ENCODE peak calls at places on chromosomes 16 and 17, in six cellular contexts. One of them, this sample, is unnamed.

GRCh38 chr17:40516581-40517285 is 15.3 kb upstream of the TNS4 start:
- DNase-seq in H9: no peak
- DNase-seq in mesenchymal stem cell: peak; percentile 36
- DNase-seq in mesendoderm: peak; percentile 97
- DNase-seq in H1: no peak
- DNase-seq in IMR-90: no peak
- DNase-seq in this sample: no peak

GRCh38 chr16:76583466-76583865 is 306.3 kb downstream of the CNTNAP4 start:
- DNase-seq in H1: no peak
- DNase-seq in H9: no peak
- DNase-seq in IMR-90: no peak
- DNase-seq in mesenchymal stem cell: no peak
- DNase-seq in mesendoderm: no peak
- DNase-seq in this sample: no peak

GRCh38 chr17:42680331-42680808 is 1.3 kb downstream of the CCR10 start:
- DNase-seq in H1: no peak
- DNase-seq in mesendoderm: peak; percentile 37
- DNase-seq in IMR-90: peak; percentile 29
- DNase-seq in mesenchymal stem cell: no peak
- DNase-seq in H9: peak; percentile 75
- DNase-seq in this sample: no peak

GRCh38 chr16:85437161-85438052 is 175.7 kb upstream of the GSE1 start:
- DNase-seq in mesendoderm: peak; percentile 61
- DNase-seq in IMR-90: no peak
- DNase-seq in H1: no peak
- DNase-seq in H9: peak; percentile 74
- DNase-seq in mesenchymal stem cell: no peak
- DNase-seq in this sample: no peak

GRCh38 chr17:81928497-81929252 is 1.1 kb upstream of the MAFG start:
- DNase-seq in IMR-90: no peak
- DNase-seq in H1: no peak
- DNase-seq in mesendoderm: peak; percentile 27
- DNase-seq in H9: no peak
- DNase-seq in mesenchymal stem cell: peak; percentile 18
- DNase-seq in this sample: no peak

GRCh38 chr17:1294157-1294717 is 14.8 kb downstream of the TRARG1 start:
- DNase-seq in mesenchymal stem cell: no peak
- DNase-seq in mesendoderm: no peak
- DNase-seq in H9: no peak
- DNase-seq in H1: no peak
- DNase-seq in IMR-90: no peak
- DNase-seq in this sample: no peak

GRCh38 chr16:84479716-84480450 is 24.6 kb downstream of the MEAK7 start:
- DNase-seq in H9: no peak
- DNase-seq in H1: no peak
- DNase-seq in IMR-90: no peak
- DNase-seq in mesendoderm: no peak
- DNase-seq in mesenchymal stem cell: no peak
- DNase-seq in this sample: no peak

GRCh38 chr17:64200080-64201042 is 62.7 kb downstream of the TEX2 start:
- DNase-seq in mesendoderm: peak; percentile 15
- DNase-seq in IMR-90: peak; percentile 67
- DNase-seq in H1: no peak
- DNase-seq in H9: no peak
- DNase-seq in mesenchymal stem cell: no peak
- DNase-seq in this sample: no peak

GRCh38 chr17:28675980-28676379 is 14.0 kb downstream of the SUPT6H start:
- DNase-seq in mesendoderm: peak; percentile 48
- DNase-seq in IMR-90: no peak
- DNase-seq in mesenchymal stem cell: no peak
- DNase-seq in H9: no peak
- DNase-seq in H1: no peak
- DNase-seq in this sample: no peak

GRCh38 chr16:81261049-81261648 is 22.7 kb downstream of the BCO1 start:
- DNase-seq in mesenchymal stem cell: no peak
- DNase-seq in mesendoderm: peak; percentile 45
- DNase-seq in H1: no peak
- DNase-seq in H9: peak; percentile 45
- DNase-seq in IMR-90: no peak
- DNase-seq in this sample: no peak

GRCh38 chr17:5561736-5562135 is 22.6 kb downstream of the NLRP1 start:
- DNase-seq in mesenchymal stem cell: no peak
- DNase-seq in H1: no peak
- DNase-seq in mesendoderm: no peak
- DNase-seq in IMR-90: no peak
- DNase-seq in H9: peak; percentile 65
- DNase-seq in this sample: no peak

GRCh38 chr16:66903544-66904427 is 14.9 kb downstream of the CDH16 start:
- DNase-seq in H1: no peak
- DNase-seq in mesendoderm: no peak
- DNase-seq in mesenchymal stem cell: no peak
- DNase-seq in IMR-90: no peak
- DNase-seq in H9: no peak
- DNase-seq in this sample: no peak

GRCh38 chr17:77496401-77496801 is 355.6 kb downstream of the SEC14L1 start:
- DNase-seq in mesendoderm: no peak
- DNase-seq in H9: no peak
- DNase-seq in mesenchymal stem cell: no peak
- DNase-seq in H1: no peak
- DNase-seq in IMR-90: no peak
- DNase-seq in this sample: no peak

GRCh38 chr17:20156196-20157077 is 147.3 kb downstream of the SPECC1 start:
- DNase-seq in mesenchymal stem cell: peak; percentile 60
- DNase-seq in mesendoderm: peak; percentile 92
- DNase-seq in H1: no peak
- DNase-seq in IMR-90: peak; percentile 25
- DNase-seq in H9: no peak
- DNase-seq in this sample: peak; percentile 29

GRCh38 chr17:37054894-37055293 is 106.1 kb downstream of the AATF start:
- DNase-seq in H1: no peak
- DNase-seq in mesendoderm: no peak
- DNase-seq in H9: no peak
- DNase-seq in IMR-90: no peak
- DNase-seq in mesenchymal stem cell: no peak
- DNase-seq in this sample: no peak

GRCh38 chr17:37844158-37844976 is 79.8 kb upstream of the TBC1D3K start:
- DNase-seq in mesenchymal stem cell: peak; percentile 67
- DNase-seq in H1: peak; percentile 29
- DNase-seq in mesendoderm: peak; percentile 72
- DNase-seq in IMR-90: peak; percentile 58
- DNase-seq in H9: peak; percentile 89
- DNase-seq in this sample: peak; percentile 47

GRCh38 chr17:44155488-44155887 is 13.8 kb downstream of the HROB start:
- DNase-seq in mesendoderm: no peak
- DNase-seq in mesenchymal stem cell: no peak
- DNase-seq in H9: no peak
- DNase-seq in IMR-90: no peak
- DNase-seq in H1: no peak
- DNase-seq in this sample: no peak

GRCh38 chr17:80908206-80908605 is 83.4 kb upstream of the CHMP6 start:
- DNase-seq in mesendoderm: no peak
- DNase-seq in H1: no peak
- DNase-seq in IMR-90: no peak
- DNase-seq in mesenchymal stem cell: no peak
- DNase-seq in H9: no peak
- DNase-seq in this sample: no peak

GRCh38 chr17:43740541-43740940 is 18.1 kb downstream of the SOST start:
- DNase-seq in mesenchymal stem cell: no peak
- DNase-seq in IMR-90: peak; percentile 59
- DNase-seq in mesendoderm: no peak
- DNase-seq in H1: no peak
- DNase-seq in H9: no peak
- DNase-seq in this sample: no peak

GRCh38 chr16:81633147-81633619 is 145.9 kb upstream of the PLCG2 start:
- DNase-seq in mesendoderm: peak; percentile 69
- DNase-seq in H1: no peak
- DNase-seq in mesenchymal stem cell: no peak
- DNase-seq in IMR-90: no peak
- DNase-seq in H9: peak; percentile 76
- DNase-seq in this sample: no peak

GRCh38 chr17:43559161-43559816 is 13.1 kb upstream of the ETV4 start:
- DNase-seq in H9: no peak
- DNase-seq in mesenchymal stem cell: no peak
- DNase-seq in IMR-90: no peak
- DNase-seq in H1: no peak
- DNase-seq in mesendoderm: no peak
- DNase-seq in this sample: no peak

GRCh38 chr16:89295071-89295900 is 77.8 kb downstream of the ZNF778 start:
- DNase-seq in H9: no peak
- DNase-seq in mesenchymal stem cell: no peak
- DNase-seq in mesendoderm: no peak
- DNase-seq in IMR-90: no peak
- DNase-seq in H1: no peak
- DNase-seq in this sample: no peak

GRCh38 chr16:85178006-85178591 is 65.8 kb upstream of the CIBAR2 start:
- DNase-seq in H9: no peak
- DNase-seq in IMR-90: no peak
- DNase-seq in mesendoderm: no peak
- DNase-seq in mesenchymal stem cell: no peak
- DNase-seq in H1: no peak
- DNase-seq in this sample: no peak

GRCh38 chr17:59853168-59853918 is 39.4 kb downstream of the TUBD1 start:
- DNase-seq in H1: no peak
- DNase-seq in mesendoderm: peak; percentile 72
- DNase-seq in mesenchymal stem cell: peak; percentile 97
- DNase-seq in H9: peak; percentile 90
- DNase-seq in IMR-90: peak; percentile 100
- DNase-seq in this sample: no peak

GRCh38 chr16:50802000-50802399 is 60.1 kb downstream of the CYLD start:
- DNase-seq in mesendoderm: no peak
- DNase-seq in H9: no peak
- DNase-seq in mesenchymal stem cell: no peak
- DNase-seq in H1: no peak
- DNase-seq in IMR-90: peak; percentile 81
- DNase-seq in this sample: no peak

GRCh38 chr17:39573447-39574298 is 34.0 kb downstream of the NEUROD2 start:
- DNase-seq in IMR-90: peak; percentile 58
- DNase-seq in H9: peak; percentile 83
- DNase-seq in mesenchymal stem cell: peak; percentile 85
- DNase-seq in mesendoderm: peak; percentile 73
- DNase-seq in H1: no peak
- DNase-seq in this sample: no peak

GRCh38 chr17:7515912-7516610 is 31.9 kb downstream of the POLR2A start:
- DNase-seq in mesendoderm: no peak
- DNase-seq in mesenchymal stem cell: no peak
- DNase-seq in H1: no peak
- DNase-seq in IMR-90: no peak
- DNase-seq in H9: no peak
- DNase-seq in this sample: no peak

GRCh38 chr16:28845173-28846079 is 722 bp downstream of the TUFM start:
- DNase-seq in IMR-90: peak; percentile 12
- DNase-seq in mesendoderm: peak; percentile 63
- DNase-seq in H9: no peak
- DNase-seq in H1: peak; percentile 39
- DNase-seq in mesenchymal stem cell: peak; percentile 32
- DNase-seq in this sample: no peak

GRCh38 chr17:71666047-71666446 is 454.8 kb upstream of the SOX9 start:
- DNase-seq in mesenchymal stem cell: no peak
- DNase-seq in H1: no peak
- DNase-seq in mesendoderm: no peak
- DNase-seq in H9: no peak
- DNase-seq in IMR-90: no peak
- DNase-seq in this sample: no peak

GRCh38 chr17:17114592-17115225 is 72.5 kb downstream of the MPRIP start:
- DNase-seq in H1: no peak
- DNase-seq in mesenchymal stem cell: no peak
- DNase-seq in mesendoderm: no peak
- DNase-seq in IMR-90: no peak
- DNase-seq in H9: no peak
- DNase-seq in this sample: no peak
- H2BK15ac ChIP-seq in H1: no peak overlapping the region
- H2BK15ac ChIP-seq in mesenchymal stem cell: no peak overlapping the region
- H2BK15ac ChIP-seq in mesendoderm: no peak overlapping the region
- H2BK15ac ChIP-seq in IMR-90: no peak overlapping the region
- H2BK15ac ChIP-seq in H9: no peak overlapping the region
- H2BK15ac ChIP-seq in this sample: no peak overlapping the region

GRCh38 chr17:31487648-31488263 is 96.3 kb downstream of the RAB11FIP4 start:
- DNase-seq in IMR-90: peak; percentile 16
- DNase-seq in H1: peak; percentile 86
- DNase-seq in mesendoderm: peak; percentile 96
- DNase-seq in H9: peak; percentile 99
- DNase-seq in mesenchymal stem cell: peak; percentile 23
- DNase-seq in this sample: peak; percentile 79

GRCh38 chr17:31488982-31489294 is 97.5 kb downstream of the RAB11FIP4 start:
- DNase-seq in IMR-90: no peak
- DNase-seq in H9: no peak
- DNase-seq in mesenchymal stem cell: no peak
- DNase-seq in H1: no peak
- DNase-seq in mesendoderm: peak; percentile 44
- DNase-seq in this sample: no peak

GRCh38 chr17:31487063-31487647 is 95.7 kb downstream of the RAB11FIP4 start:
- DNase-seq in mesenchymal stem cell: no peak
- DNase-seq in IMR-90: no peak
- DNase-seq in H1: no peak
- DNase-seq in H9: no peak
- DNase-seq in mesendoderm: no peak
- DNase-seq in this sample: no peak

GRCh38 chr17:31489295-31490018 is 98.0 kb downstream of the RAB11FIP4 start:
- DNase-seq in mesendoderm: peak; percentile 93
- DNase-seq in IMR-90: no peak
- DNase-seq in H9: peak; percentile 96
- DNase-seq in H1: no peak
- DNase-seq in mesenchymal stem cell: no peak
- DNase-seq in this sample: no peak

GRCh38 chr17:31488264-31488981 is 96.9 kb downstream of the RAB11FIP4 start:
- DNase-seq in IMR-90: no peak
- DNase-seq in mesendoderm: peak; percentile 51
- DNase-seq in H9: peak; percentile 61
- DNase-seq in H1: no peak
- DNase-seq in mesenchymal stem cell: no peak
- DNase-seq in this sample: no peak
- H2BK15ac ChIP-seq in IMR-90: no peak overlapping the region
- H2BK15ac ChIP-seq in mesendoderm: no peak overlapping the region
- H2BK15ac ChIP-seq in H9: no peak overlapping the region
- H2BK15ac ChIP-seq in H1: no peak overlapping the region
- H2BK15ac ChIP-seq in mesenchymal stem cell: no peak overlapping the region
- H2BK15ac ChIP-seq in this sample: peak overlapping the region; percentile 69

GRCh38 chr17:73957564-73957963 is 245.9 kb upstream of the RPL38 start:
- DNase-seq in mesenchymal stem cell: no peak
- DNase-seq in IMR-90: no peak
- DNase-seq in mesendoderm: peak; percentile 44
- DNase-seq in H1: no peak
- DNase-seq in H9: no peak
- DNase-seq in this sample: no peak
- H2BK15ac ChIP-seq in mesenchymal stem cell: no peak overlapping the region
- H2BK15ac ChIP-seq in IMR-90: no peak overlapping the region
- H2BK15ac ChIP-seq in mesendoderm: no peak overlapping the region
- H2BK15ac ChIP-seq in H1: no peak overlapping the region
- H2BK15ac ChIP-seq in H9: no peak overlapping the region
- H2BK15ac ChIP-seq in this sample: no peak overlapping the region

GRCh38 chr17:17921192-17922082 is 50.8 kb downstream of the TOM1L2 start:
- DNase-seq in IMR-90: peak; percentile 90
- DNase-seq in mesenchymal stem cell: peak; percentile 81
- DNase-seq in H9: peak; percentile 86
- DNase-seq in H1: peak; percentile 77
- DNase-seq in mesendoderm: peak; percentile 99
- DNase-seq in this sample: peak; percentile 86
- H2BK15ac ChIP-seq in IMR-90: peak overlapping the region; percentile 98
- H2BK15ac ChIP-seq in mesenchymal stem cell: peak overlapping the region; percentile 74
- H2BK15ac ChIP-seq in H9: no peak overlapping the region
- H2BK15ac ChIP-seq in H1: no peak overlapping the region
- H2BK15ac ChIP-seq in mesendoderm: no peak overlapping the region
- H2BK15ac ChIP-seq in this sample: peak overlapping the region; percentile 8